ENCODE peak calls at places on chromosomes 13 and 19, in five cellular contexts. C, S, A, G and P are unnamed samples. For H3K27me3, the result is how much of the 10 kb centered on the place peaks cover.

GRCh38 chr19:17021793-17022590 is 4.6 kb downstream of the CPAMD8 start:
- DNase-seq in C (no peak), S (no peak), A (no peak), G (no peak), P (no peak)

GRCh38 chr19:13819242-13819641 is 24.0 kb downstream of the ZSWIM4 start:
- DNase-seq in C (no peak), S (no peak), A (no peak), G (no peak), P (no peak)

GRCh38 chr19:35479278-35479677 is 11.0 kb downstream of the KRTDAP start:
- DNase-seq in C (peak), S (no peak), A (no peak), G (no peak), P (no peak)

GRCh38 chr13:38888309-38888708 is 102.3 kb downstream of the STOML3 start:
- DNase-seq in C (no peak), S (no peak), A (no peak), G (no peak), P (no peak)

GRCh38 chr13:42048625-42049453 is at the start of gene DGKH:
- DNase-seq in C (peak), S (no peak), A (peak), G (peak), P (no peak)

GRCh38 chr19:46198756-46199155 is 30.8 kb upstream of the IGFL1 start:
- DNase-seq in C (no peak), S (no peak), A (no peak), G (no peak), P (no peak)

GRCh38 chr19:34841780-34842179 is 68.8 kb upstream of the ZNF599 start:
- DNase-seq in C (no peak), S (no peak), A (no peak), G (no peak), P (no peak)

GRCh38 chr13:51348069-51348967 is 8.8 kb downstream of the SERPINE3 start:
- DNase-seq in C (no peak), S (no peak), A (no peak), G (no peak), P (no peak)

GRCh38 chr13:46386426-46386995 is 541 bp downstream of the RUBCNL start:
- DNase-seq in C (no peak), S (no peak), A (no peak), G (no peak), P (no peak)

GRCh38 chr13:73765651-73766384 is 368.4 kb downstream of the KLF12 start:
- DNase-seq in C (peak), S (no peak), A (no peak), G (no peak), P (no peak)

GRCh38 chr19:13037161-13037560 is 41.9 kb downstream of the NFIX start:
- DNase-seq in C (no peak), S (no peak), A (no peak), G (no peak), P (no peak)

GRCh38 chr19:30154410-30154809 is 212.4 kb downstream of the URI1 start:
- DNase-seq in C (no peak), S (no peak), A (no peak), G (no peak), P (no peak)

GRCh38 chr13:27923794-27924528 is 4.2 kb downstream of the PDX1 start:
- DNase-seq in C (no peak), S (no peak), A (no peak), G (no peak), P (no peak)

GRCh38 chr19:1917926-1918325 is 12.7 kb downstream of the ADAT3 start:
- DNase-seq in C (no peak), S (no peak), A (no peak), G (no peak), P (no peak)

GRCh38 chr13:84994582-84994981 is 804.6 kb downstream of the SLITRK6 start:
- DNase-seq in C (no peak), S (no peak), A (no peak), G (no peak), P (no peak)

GRCh38 chr13:113064534-113065405 is 40.8 kb upstream of the F7 start:
- DNase-seq in C (no peak), S (no peak), A (no peak), G (peak), P (no peak)

GRCh38 chr19:46927106-46927505 is 66.3 kb downstream of the ARHGAP35 start:
- DNase-seq in C (no peak), S (no peak), A (no peak), G (no peak), P (no peak)

GRCh38 chr19:33273065-33273736 is 29.1 kb downstream of the CEBPA start:
- DNase-seq in C (no peak), S (no peak), A (no peak), G (no peak), P (no peak)

GRCh38 chr13:51803018-51803417 is 945 bp downstream of the DHRS12 start:
- DNase-seq in C (no peak), S (no peak), A (no peak), G (no peak), P (no peak)

GRCh38 chr13:24540236-24541126 is 27.9 kb upstream of the PARP4 start:
- DNase-seq in C (no peak), S (no peak), A (no peak), G (no peak), P (no peak)

GRCh38 chr19:50662442-50663279 is 13.4 kb downstream of the C19orf81 start:
- DNase-seq in C (no peak), S (no peak), A (no peak), G (no peak), P (no peak)

GRCh38 chr19:50664204-50664603 is 15.0 kb downstream of the C19orf81 start:
- DNase-seq in C (no peak), S (no peak), A (no peak), G (no peak), P (no peak)

GRCh38 chr19:50661087-50661486 is 11.8 kb downstream of the C19orf81 start:
- DNase-seq in C (no peak), S (no peak), A (no peak), G (no peak), P (no peak)

GRCh38 chr19:50661675-50662441 is 12.6 kb downstream of the C19orf81 start:
- DNase-seq in C (no peak), S (no peak), A (no peak), G (no peak), P (no peak)

DNA sequence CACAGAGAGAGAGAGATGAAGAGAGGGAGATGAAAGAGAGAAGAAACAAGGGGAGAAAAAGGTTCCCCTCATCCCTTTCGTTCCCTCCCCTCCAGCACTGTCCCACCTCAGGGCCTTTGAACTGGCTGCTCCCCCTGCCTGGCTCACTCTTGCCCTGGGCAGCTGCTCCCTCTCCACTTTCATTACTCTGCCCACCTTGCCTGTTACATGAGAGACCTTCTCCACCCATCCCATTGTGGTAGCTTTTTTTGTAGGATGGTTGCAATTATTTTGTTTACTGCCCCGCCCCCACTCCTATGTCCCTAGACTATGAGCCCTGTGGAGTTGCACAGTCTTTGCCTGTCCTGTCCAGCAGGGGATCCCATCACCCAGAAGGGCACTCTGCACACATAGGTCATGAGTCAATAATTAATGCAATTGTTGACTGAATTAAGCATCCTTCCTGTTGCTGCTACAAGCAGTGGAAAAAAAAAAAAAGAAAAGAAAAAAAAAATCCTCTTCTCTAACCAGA is 14.1 kb downstream of the C19orf81 start:
- DNase-seq in C (no peak), S (no peak), A (no peak), G (no peak), P (no peak)
- H3K27me3 ChIP-seq in C (half or more), S (under half), A (half or more), G (under half), P (under half)

DNA sequence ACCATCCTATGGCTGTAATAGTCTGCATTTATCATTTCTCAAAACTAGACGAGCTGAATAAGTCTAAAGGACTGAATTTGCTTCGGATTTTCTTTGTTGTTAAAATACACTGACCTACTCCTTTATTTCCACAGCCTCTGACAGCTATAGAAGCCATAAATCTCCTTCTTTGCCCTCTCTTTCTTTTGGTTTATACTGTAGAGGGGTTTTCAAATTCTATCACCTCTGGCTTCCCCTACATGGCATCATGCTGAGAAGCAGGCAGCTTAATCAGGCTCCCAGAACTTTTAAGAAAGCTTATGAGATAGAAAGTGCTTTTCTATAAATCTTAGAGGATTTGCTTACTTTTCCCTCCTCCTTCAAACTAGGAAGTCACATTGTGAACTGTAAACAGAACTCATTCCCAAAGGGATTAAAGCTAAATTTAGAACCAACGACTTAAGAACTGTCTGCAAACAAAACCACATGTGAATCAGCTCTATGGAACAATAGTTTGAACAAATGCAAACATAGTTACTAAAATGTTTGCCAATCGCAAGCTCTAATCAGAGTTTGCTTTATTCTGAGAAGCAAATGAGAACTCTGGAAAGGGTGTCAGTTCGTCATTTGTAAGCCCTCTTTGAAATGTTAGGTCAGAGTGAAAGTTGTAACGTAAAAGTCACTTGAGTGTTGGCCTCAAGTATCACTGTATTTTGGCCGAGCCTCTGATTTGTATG is 344.0 kb downstream of the RFC3 start:
- DNase-seq in C (no peak), S (no peak), A (no peak), G (no peak), P (no peak)
- TF ChIP-seq POLR2AphosphoS5 in C (peak), S (no peak), A (no peak), G (no peak), P (peak)

DNA sequence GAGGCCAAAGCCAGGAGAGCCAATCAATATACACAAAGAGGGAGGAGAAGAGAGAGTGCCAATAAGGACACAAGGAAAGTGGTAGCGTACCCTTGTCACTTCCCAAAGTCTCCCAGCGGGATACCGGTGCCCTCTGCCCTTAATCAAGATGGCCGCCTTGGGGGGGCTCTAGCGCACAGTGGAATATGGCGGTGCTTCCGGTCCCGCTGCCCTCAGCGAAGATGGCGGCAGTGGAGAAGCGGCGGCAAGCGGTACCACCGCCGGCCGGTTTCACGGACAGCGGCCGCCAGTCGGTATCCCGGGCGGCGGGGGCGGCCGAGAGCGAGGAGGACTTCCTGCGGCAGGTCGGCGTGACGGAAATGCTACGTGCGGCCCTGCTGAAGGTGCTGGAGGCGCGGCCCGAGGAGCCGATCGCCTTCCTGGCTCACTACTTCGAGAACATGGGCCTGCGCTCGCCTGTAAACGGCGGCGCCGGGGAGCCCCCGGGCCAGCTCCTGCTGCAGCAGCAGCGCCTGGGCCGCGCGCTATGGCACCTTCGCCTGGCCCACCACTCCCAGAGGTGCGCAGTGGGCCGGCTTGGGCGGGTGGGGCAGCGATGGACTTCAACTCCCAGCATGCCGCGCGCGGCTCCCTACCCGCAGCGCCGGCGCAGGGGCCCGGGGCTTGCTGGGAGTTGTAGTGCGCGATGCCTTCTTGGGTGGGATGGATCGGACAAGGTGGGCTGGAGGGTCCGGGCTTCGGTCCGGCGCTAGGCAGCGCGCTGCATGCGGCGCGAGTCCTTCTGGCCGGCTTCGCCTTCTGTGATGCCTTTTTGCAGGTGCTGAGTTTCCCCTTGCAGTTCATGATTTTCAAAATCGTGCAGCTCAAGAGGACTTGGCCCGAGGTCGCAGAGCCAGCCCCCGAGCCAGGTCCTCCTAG is at the start of gene TPGS1:
- DNase-seq in C (peak), S (no peak), A (no peak), G (peak), P (no peak)
- TF ChIP-seq POLR2A in C (no peak), S (no peak), A (peak), G (peak), P (no peak)

GRCh38 chr13:99905224-99905623 is 66.3 kb downstream of the ZIC5 start:
- DNase-seq in C (no peak), S (no peak), A (no peak), G (no peak), P (no peak)
- H3K27me3 ChIP-seq in C (half or more), S (under half), A (under half), G (under half), P (under half)

GRCh38 chr19:36849701-36850645 is 703 bp upstream of the ZNF345 start:
- DNase-seq in C (peak), S (peak), A (peak), G (no peak), P (no peak)
- TF ChIP-seq POLR2AphosphoS5 in C (no peak), S (peak), A (no peak), G (no peak), P (peak)

GRCh38 chr13:65670014-65670625 is 1560.0 kb downstream of the PCDH9 start:
- DNase-seq in C (no peak), S (no peak), A (no peak), G (no peak), P (no peak)
- TF ChIP-seq POLR2A in C (no peak), S (no peak), A (no peak), G (no peak), P (no peak)

GRCh38 chr19:53904909-53905308 is 4.2 kb upstream of the CACNG7 start:
- DNase-seq in C (no peak), S (no peak), A (no peak), G (no peak), P (no peak)

GRCh38 chr19:53906211-53907192 is 2.6 kb upstream of the CACNG7 start:
- DNase-seq in C (peak), S (no peak), A (no peak), G (no peak), P (no peak)

GRCh38 chr19:53907690-53908089 is 1.4 kb upstream of the CACNG7 start:
- DNase-seq in C (no peak), S (no peak), A (no peak), G (no peak), P (no peak)

GRCh38 chr19:53907193-53907581 is 1.9 kb upstream of the CACNG7 start:
- DNase-seq in C (no peak), S (no peak), A (no peak), G (no peak), P (no peak)

DNA sequence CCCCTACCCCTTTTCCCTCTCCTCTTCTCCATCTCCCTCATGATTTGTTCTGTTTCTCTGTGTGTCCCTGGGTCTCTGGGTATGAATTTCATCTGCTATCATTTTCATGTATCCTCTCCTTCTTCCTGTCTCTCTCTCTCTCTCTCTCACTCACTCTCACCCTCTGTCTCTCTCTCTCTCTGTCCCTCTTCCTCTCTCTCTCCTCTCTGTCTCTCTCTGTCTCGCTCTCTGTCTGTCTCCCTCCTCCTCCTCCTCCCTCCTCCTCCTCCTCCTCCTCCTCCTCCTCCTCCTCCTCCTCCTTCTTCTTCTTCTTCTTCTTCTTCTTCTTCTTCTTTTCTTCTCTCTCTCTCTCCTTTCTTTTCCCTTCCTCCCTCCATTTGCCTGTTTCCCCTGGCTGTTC is 3.3 kb upstream of the CACNG7 start:
- DNase-seq in C (no peak), S (no peak), A (no peak), G (no peak), P (no peak)
- H3K27me3 ChIP-seq in C (half or more), S (under half), A (half or more), G (under half), P (under half)

GRCh38 chr13:101360525-101360924 is 55.8 kb downstream of the NALCN start:
- DNase-seq in C (no peak), S (no peak), A (no peak), G (no peak), P (no peak)

DNA sequence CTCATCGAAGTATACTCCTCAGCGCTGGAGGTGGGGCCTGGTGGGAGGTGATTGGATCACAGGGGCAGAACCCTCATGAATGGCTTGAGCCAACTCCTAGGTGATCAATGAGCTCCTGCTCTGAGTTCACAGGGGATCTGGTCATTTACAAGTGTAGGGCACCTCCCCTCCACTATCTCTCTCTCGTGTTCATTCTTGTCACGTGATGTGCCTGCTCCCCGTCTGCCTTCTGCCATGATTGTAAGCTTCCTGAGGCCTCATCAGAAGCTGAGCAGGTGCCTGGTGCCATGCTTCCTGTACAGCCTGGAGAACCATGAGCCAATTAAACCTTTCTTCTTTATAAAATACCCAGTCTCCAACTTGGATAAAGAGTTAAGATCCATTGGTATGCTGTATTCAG is 61.4 kb downstream of the NALCN start:
- DNase-seq in C (no peak), S (no peak), A (no peak), G (no peak), P (no peak)
- TF ChIP-seq POLR2AphosphoS5 in C (no peak), S (no peak), A (no peak), G (no peak), P (no peak)

GRCh38 chr19:531009-531752 is 379 bp upstream of the CDC34 start:
- DNase-seq in C (peak), S (no peak), A (no peak), G (peak), P (no peak)
- TF ChIP-seq POLR2A in C (no peak), S (peak), A (no peak), G (peak), P (no peak)

GRCh38 chr19:55660991-55661390 is 6.2 kb downstream of the U2AF2 start:
- DNase-seq in C (no peak), S (no peak), A (no peak), G (no peak), P (no peak)
- H3K27me3 ChIP-seq in C (under half), S (under half), A (under half), G (under half), P (under half)